ENCODE peak calls at places on chromosomes 3 and 15, in five cellular contexts. N, O, X, L and I are unnamed samples.

GRCh38 chr3:69051796-69052566 is at the start of gene TMF1:
- DNase-seq in L (peak; percentile 95), X (peak; percentile 98), N (peak; percentile 99), O (peak; percentile 98), I (peak; percentile 98)

GRCh38 chr15:94395626-94396025 is 164.3 kb downstream of the MCTP2 start:
- DNase-seq in L (no peak), N (no peak), O (no peak), X (peak; percentile 28), I (no peak)

GRCh38 chr15:75027551-75027950 is 4.2 kb downstream of the PPCDC start:
- DNase-seq in X (no peak), O (no peak), N (no peak), L (no peak), I (no peak)

GRCh38 chr3:43647331-43648166 is 25.7 kb upstream of the ANO10 start:
- DNase-seq in X (no peak), L (no peak), O (no peak), N (no peak), I (no peak)

GRCh38 chr3:134881305-134881704 is 86.2 kb downstream of the EPHB1 start:
- DNase-seq in L (no peak), X (no peak), N (no peak), O (no peak), I (no peak)

GRCh38 chr3:66450389-66451022 is 50.3 kb downstream of the LRIG1 start:
- DNase-seq in L (no peak), O (no peak), N (peak; percentile 71), X (peak; percentile 72), I (no peak)

GRCh38 chr3:4977001-4977888 is 2.0 kb upstream of the BHLHE40 start:
- DNase-seq in L (no peak), N (peak; percentile 75), O (peak; percentile 83), X (peak; percentile 94), I (peak; percentile 95)

GRCh38 chr15:101689901-101690300 is 34.4 kb downstream of the TARS3 start:
- DNase-seq in N (no peak), L (no peak), X (peak; percentile 7), O (peak; percentile 60), I (no peak)

GRCh38 chr15:25762015-25762662 is 101.0 kb downstream of the ATP10A start:
- DNase-seq in O (no peak), L (no peak), N (no peak), X (no peak), I (peak; percentile 56)

GRCh38 chr15:55588070-55588817 is at the start of gene PYGO1:
- DNase-seq in L (no peak), O (peak; percentile 47), N (peak; percentile 17), X (peak; percentile 30), I (no peak)

GRCh38 chr3:11648735-11649134 is 5.0 kb upstream of the VGLL4 start:
- DNase-seq in O (no peak), L (no peak), X (no peak), N (no peak), I (no peak)

GRCh38 chr3:127390365-127391025 is 102.6 kb upstream of the PRR20G start:
- DNase-seq in O (no peak), X (no peak), N (no peak), L (no peak), I (no peak)

GRCh38 chr3:44555753-44556152 is 760 bp downstream of the ZKSCAN7 start:
- DNase-seq in X (no peak), N (no peak), O (no peak), L (no peak), I (no peak)

GRCh38 chr3:51385621-51386091 is 565 bp downstream of the MANF start:
- DNase-seq in O (no peak), N (no peak), X (no peak), L (no peak), I (no peak)

GRCh38 chr15:33844597-33844996 is 123.7 kb upstream of the CHRM5 start:
- DNase-seq in X (no peak), O (no peak), L (no peak), N (no peak), I (no peak)

GRCh38 chr3:52299815-52300611 is 12.4 kb downstream of the GLYCTK start:
- DNase-seq in L (no peak), N (peak; percentile 56), O (no peak), X (no peak), I (no peak)

GRCh38 chr3:112752092-112752512 is 94.6 kb downstream of the CD200R1L start:
- DNase-seq in L (no peak), O (no peak), X (no peak), N (no peak), I (no peak)

GRCh38 chr3:129429080-129429451 is 630 bp upstream of the EFCAB12 start:
- DNase-seq in O (no peak), L (no peak), N (no peak), X (no peak), I (no peak)

GRCh38 chr3:191331443-191331842 is 1.1 kb upstream of the UTS2B start:
- DNase-seq in L (no peak), O (no peak), N (no peak), X (no peak), I (no peak)

GRCh38 chr15:96320703-96321421 is 9.6 kb upstream of the NR2F2 start:
- DNase-seq in N (no peak), L (no peak), O (no peak), X (no peak), I (no peak)

GRCh38 chr15:58865420-58865880 is 68.0 kb downstream of the SLTM start:
- DNase-seq in X (no peak), O (no peak), L (no peak), N (peak; percentile 17), I (no peak)

GRCh38 chr15:48984811-48985352 is 21.2 kb upstream of the SHC4 start:
- DNase-seq in L (no peak), X (peak; percentile 33), N (no peak), O (no peak), I (no peak)

GRCh38 chr3:72657666-72658065 is 190.6 kb downstream of the SHQ1 start:
- DNase-seq in N (no peak), L (no peak), O (peak; percentile 60), X (no peak), I (no peak)

GRCh38 chr3:69542265-69543079 is 156.6 kb upstream of the FRMD4B start:
- DNase-seq in X (no peak), O (peak; percentile 3), L (no peak), N (no peak), I (no peak)

GRCh38 chr3:17151598-17152373 is 267.0 kb downstream of the PLCL2 start:
- DNase-seq in X (no peak), O (peak; percentile 91), N (peak; percentile 45), L (peak; percentile 54), I (no peak)

GRCh38 chr15:31214158-31214863 is 112.3 kb upstream of the KLF13 start:
- DNase-seq in O (no peak), N (no peak), X (no peak), L (no peak), I (no peak)

GRCh38 chr3:28835751-28836150 is 445.1 kb upstream of the RBMS3 start:
- DNase-seq in O (no peak), L (no peak), N (no peak), X (no peak), I (no peak)

GRCh38 chr15:25582886-25583285 is 144.1 kb upstream of the UBE3A start:
- DNase-seq in N (no peak), O (no peak), L (no peak), X (no peak), I (no peak)

GRCh38 chr3:36494461-36495109 is 114.3 kb downstream of the STAC start:
- DNase-seq in O (no peak), L (no peak), X (peak; percentile 94), N (no peak), I (no peak)

GRCh38 chr15:101390462-101390861 is 95.4 kb upstream of the SNRPA1 start:
- DNase-seq in O (no peak), X (no peak), L (no peak), N (no peak), I (no peak)

GRCh38 chr3:170914690-170915089 is 6.3 kb upstream of the EIF5A2 start:
- DNase-seq in X (no peak), O (no peak), L (no peak), N (no peak), I (no peak)